ENCODE peak calls at places on chromosomes 16 and 17, in six cellular contexts. X, M, C, B, T and K are unnamed samples.
A peak's percentile ranks its signal among the peaks of the same experiment; 100 is the strongest.

GRCh38 chr17:8698142-8699050 is 46.2 kb downstream of the CCDC42 start:
- DNase-seq in T (no peak), X (peak; percentile 19), B (no peak), M (no peak), C (no peak), K (peak; percentile 53)

GRCh38 chr16:83771306-83771942 is 36.4 kb upstream of the HSBP1 start:
- DNase-seq in B (no peak), C (no peak), M (no peak), X (no peak), T (no peak), K (no peak)

GRCh38 chr17:79917902-79918484 is 78.8 kb upstream of the CBX4 start:
- DNase-seq in T (no peak), B (no peak), X (no peak), M (no peak), C (no peak), K (no peak)

GRCh38 chr16:48916566-48916965 is 306.6 kb upstream of the N4BP1 start:
- DNase-seq in C (no peak), B (no peak), M (no peak), X (no peak), T (no peak), K (no peak)

GRCh38 chr17:10117581-10118001 is 80.8 kb downstream of the GAS7 start:
- DNase-seq in B (no peak), M (peak; percentile 36), T (no peak), C (peak; percentile 19), X (no peak), K (no peak)

GRCh38 chr17:393806-394717 is 41.5 kb upstream of the RPH3AL start:
- DNase-seq in M (no peak), T (no peak), B (no peak), C (no peak), X (no peak), K (no peak)

GRCh38 chr16:87687571-87687910 is 78.2 kb downstream of the KLHDC4 start:
- DNase-seq in X (no peak), M (no peak), T (no peak), C (no peak), B (no peak), K (no peak)

GRCh38 chr16:74868501-74868900 is 93.9 kb upstream of the FA2H start:
- DNase-seq in C (no peak), X (no peak), B (no peak), T (no peak), M (no peak), K (no peak)

GRCh38 chr16:77724174-77724573 is 1.9 kb downstream of the NUDT7 start:
- DNase-seq in T (no peak), C (no peak), M (no peak), B (no peak), X (no peak), K (no peak)

GRCh38 chr17:72927146-72927545 is 165.3 kb downstream of the SLC39A11 start:
- DNase-seq in T (no peak), B (no peak), X (no peak), C (no peak), M (no peak), K (no peak)

GRCh38 chr17:39096435-39097158 is 54.8 kb downstream of the PLXDC1 start:
- DNase-seq in C (peak; percentile 16), X (no peak), M (peak; percentile 46), B (no peak), T (peak; percentile 41), K (peak; percentile 71)

GRCh38 chr17:16583781-16584180 is 14.8 kb upstream of the ZNF287 start:
- DNase-seq in M (no peak), T (no peak), B (no peak), C (no peak), X (no peak), K (no peak)